ENCODE peak calls at places on chromosomes 6 and 20, in six cellular contexts. One of them, this sample, is unnamed.

GRCh38 chr6:116570856-116571682 is at the start of gene RWDD1:
- DNase-seq in A549: peak
- DNase-seq in Panc1: peak
- DNase-seq in Calu3: peak
- DNase-seq in AG09309: peak
- DNase-seq in sigmoid colon: peak
- DNase-seq in this sample: peak

GRCh38 chr20:34089655-34090324 is 22.3 kb downstream of the EIF2S2 start:
- DNase-seq in A549: no peak
- DNase-seq in Panc1: no peak
- DNase-seq in Calu3: no peak
- DNase-seq in AG09309: no peak
- DNase-seq in sigmoid colon: peak
- DNase-seq in this sample: no peak

GRCh38 chr20:8372819-8373218 is 240.8 kb downstream of the PLCB1 start:
- DNase-seq in A549: no peak
- DNase-seq in Panc1: no peak
- DNase-seq in Calu3: no peak
- DNase-seq in AG09309: no peak
- DNase-seq in sigmoid colon: no peak
- DNase-seq in this sample: no peak

GRCh38 chr20:60057866-60058807 is 99.9 kb downstream of the CDH26 start:
- DNase-seq in A549: no peak
- DNase-seq in Panc1: no peak
- DNase-seq in Calu3: no peak
- DNase-seq in AG09309: no peak
- DNase-seq in sigmoid colon: peak
- DNase-seq in this sample: no peak

GRCh38 chr6:107033136-107033535 is 5.1 kb downstream of the MTRES1 start:
- DNase-seq in A549: no peak
- DNase-seq in Panc1: no peak
- DNase-seq in Calu3: no peak
- DNase-seq in AG09309: no peak
- DNase-seq in sigmoid colon: no peak
- DNase-seq in this sample: no peak

GRCh38 chr6:119240257-119241123 is 109.1 kb downstream of the MAN1A1 start:
- DNase-seq in A549: no peak
- DNase-seq in Panc1: no peak
- DNase-seq in Calu3: no peak
- DNase-seq in AG09309: no peak
- DNase-seq in sigmoid colon: no peak
- DNase-seq in this sample: no peak

GRCh38 chr20:3686867-3687321 is 5.1 kb upstream of the ADAM33 start:
- DNase-seq in A549: no peak
- DNase-seq in Panc1: no peak
- DNase-seq in Calu3: no peak
- DNase-seq in AG09309: peak
- DNase-seq in sigmoid colon: peak
- DNase-seq in this sample: peak

GRCh38 chr6:156950084-156950483 is 172.9 kb downstream of the ARID1B start:
- DNase-seq in A549: no peak
- DNase-seq in Panc1: no peak
- DNase-seq in Calu3: no peak
- DNase-seq in AG09309: no peak
- DNase-seq in sigmoid colon: no peak
- DNase-seq in this sample: no peak

GRCh38 chr6:158356586-158357546 is 44.6 kb downstream of the TULP4 start:
- DNase-seq in A549: no peak
- DNase-seq in Panc1: no peak
- DNase-seq in Calu3: no peak
- DNase-seq in AG09309: no peak
- DNase-seq in sigmoid colon: no peak
- DNase-seq in this sample: no peak

GRCh38 chr6:96089173-96089572 is 73.4 kb downstream of the FUT9 start:
- DNase-seq in A549: peak
- DNase-seq in Panc1: peak
- DNase-seq in Calu3: peak
- DNase-seq in AG09309: no peak
- DNase-seq in sigmoid colon: no peak
- DNase-seq in this sample: no peak

GRCh38 chr6:157073596-157073995 is 249.7 kb downstream of the TMEM242 start:
- DNase-seq in A549: no peak
- DNase-seq in Panc1: no peak
- DNase-seq in Calu3: no peak
- DNase-seq in AG09309: no peak
- DNase-seq in sigmoid colon: no peak
- DNase-seq in this sample: no peak

GRCh38 chr6:36141961-36142360 is 11.6 kb downstream of the MAPK13 start:
- DNase-seq in A549: no peak
- DNase-seq in Panc1: no peak
- DNase-seq in Calu3: no peak
- DNase-seq in AG09309: no peak
- DNase-seq in sigmoid colon: no peak
- DNase-seq in this sample: no peak

GRCh38 chr6:1162367-1163275 is 149.3 kb upstream of the FOXQ1 start:
- DNase-seq in A549: no peak
- DNase-seq in Panc1: no peak
- DNase-seq in Calu3: no peak
- DNase-seq in AG09309: no peak
- DNase-seq in sigmoid colon: no peak
- DNase-seq in this sample: no peak

GRCh38 chr6:154297711-154298110 is 58.9 kb downstream of the IPCEF1 start:
- DNase-seq in A549: no peak
- DNase-seq in Panc1: no peak
- DNase-seq in Calu3: no peak
- DNase-seq in AG09309: no peak
- DNase-seq in sigmoid colon: no peak
- DNase-seq in this sample: no peak

GRCh38 chr20:50918403-50918802 is 12.8 kb downstream of the ADNP start:
- DNase-seq in A549: no peak
- DNase-seq in Panc1: no peak
- DNase-seq in Calu3: no peak
- DNase-seq in AG09309: no peak
- DNase-seq in sigmoid colon: no peak
- DNase-seq in this sample: no peak

GRCh38 chr6:168007592-168008338 is 10.3 kb downstream of the KIF25 start:
- DNase-seq in A549: peak
- DNase-seq in Panc1: peak
- DNase-seq in Calu3: peak
- DNase-seq in AG09309: peak
- DNase-seq in sigmoid colon: no peak
- DNase-seq in this sample: peak

GRCh38 chr20:19758888-19759331 is 852 bp downstream of the RIN2 start:
- DNase-seq in A549: peak
- DNase-seq in Panc1: no peak
- DNase-seq in Calu3: no peak
- DNase-seq in AG09309: no peak
- DNase-seq in sigmoid colon: peak
- DNase-seq in this sample: no peak

GRCh38 chr20:9555781-9556180 is 41.4 kb downstream of the LAMP5 start:
- DNase-seq in A549: peak
- DNase-seq in Panc1: no peak
- DNase-seq in Calu3: no peak
- DNase-seq in AG09309: no peak
- DNase-seq in sigmoid colon: no peak
- DNase-seq in this sample: no peak

GRCh38 chr20:7935027-7935551 is 5.2 kb downstream of the HAO1 start:
- DNase-seq in A549: no peak
- DNase-seq in Panc1: no peak
- DNase-seq in Calu3: no peak
- DNase-seq in AG09309: no peak
- DNase-seq in sigmoid colon: no peak
- DNase-seq in this sample: no peak

GRCh38 chr6:14664616-14665315 is 547.2 kb downstream of the CD83 start:
- DNase-seq in A549: no peak
- DNase-seq in Panc1: no peak
- DNase-seq in Calu3: no peak
- DNase-seq in AG09309: no peak
- DNase-seq in sigmoid colon: no peak
- DNase-seq in this sample: no peak

GRCh38 chr6:12769556-12770255 is 53.1 kb downstream of the PHACTR1 start:
- DNase-seq in A549: no peak
- DNase-seq in Panc1: no peak
- DNase-seq in Calu3: no peak
- DNase-seq in AG09309: no peak
- DNase-seq in sigmoid colon: no peak
- DNase-seq in this sample: no peak

GRCh38 chr20:62363920-62364851 is 2.9 kb downstream of the LAMA5 start:
- DNase-seq in A549: peak
- DNase-seq in Panc1: no peak
- DNase-seq in Calu3: peak
- DNase-seq in AG09309: no peak
- DNase-seq in sigmoid colon: peak
- DNase-seq in this sample: no peak

GRCh38 chr20:50172347-50173013 is 18.1 kb upstream of the CEBPB start:
- DNase-seq in A549: peak
- DNase-seq in Panc1: no peak
- DNase-seq in Calu3: peak
- DNase-seq in AG09309: no peak
- DNase-seq in sigmoid colon: peak
- DNase-seq in this sample: no peak

GRCh38 chr6:15754035-15754705 is 91.3 kb upstream of the DTNBP1 start:
- DNase-seq in A549: no peak
- DNase-seq in Panc1: no peak
- DNase-seq in Calu3: no peak
- DNase-seq in AG09309: no peak
- DNase-seq in sigmoid colon: no peak
- DNase-seq in this sample: no peak

GRCh38 chr6:26224940-26225847 is 138.0 kb downstream of the HFE start:
- DNase-seq in A549: no peak
- DNase-seq in Panc1: no peak
- DNase-seq in Calu3: no peak
- DNase-seq in AG09309: no peak
- DNase-seq in sigmoid colon: no peak
- DNase-seq in this sample: no peak

GRCh38 chr6:165231581-165232276 is 77.7 kb downstream of the C6orf118 start:
- DNase-seq in A549: peak
- DNase-seq in Panc1: peak
- DNase-seq in Calu3: peak
- DNase-seq in AG09309: peak
- DNase-seq in sigmoid colon: no peak
- DNase-seq in this sample: no peak
- TF ChIP-seq CTCF in A549: peak
- TF ChIP-seq CTCF in Panc1: peak
- TF ChIP-seq CTCF in Calu3: peak
- TF ChIP-seq CTCF in AG09309: peak
- TF ChIP-seq CTCF in sigmoid colon: no peak
- TF ChIP-seq CTCF in this sample: peak

GRCh38 chr6:163429858-163430448 is 15.4 kb downstream of the QKI start:
- DNase-seq in A549: no peak
- DNase-seq in Panc1: no peak
- DNase-seq in Calu3: no peak
- DNase-seq in AG09309: no peak
- DNase-seq in sigmoid colon: no peak
- DNase-seq in this sample: no peak

GRCh38 chr6:163432300-163432699 is 17.8 kb downstream of the QKI start:
- DNase-seq in A549: no peak
- DNase-seq in Panc1: no peak
- DNase-seq in Calu3: no peak
- DNase-seq in AG09309: no peak
- DNase-seq in sigmoid colon: no peak
- DNase-seq in this sample: no peak

GRCh38 chr6:163423696-163424095 is 9.2 kb downstream of the QKI start:
- DNase-seq in A549: no peak
- DNase-seq in Panc1: no peak
- DNase-seq in Calu3: no peak
- DNase-seq in AG09309: no peak
- DNase-seq in sigmoid colon: no peak
- DNase-seq in this sample: no peak

GRCh38 chr6:163428373-163428772 is 13.9 kb downstream of the QKI start:
- DNase-seq in A549: no peak
- DNase-seq in Panc1: no peak
- DNase-seq in Calu3: no peak
- DNase-seq in AG09309: no peak
- DNase-seq in sigmoid colon: no peak
- DNase-seq in this sample: no peak

GRCh38 chr6:163427498-163428254 is 13.2 kb downstream of the QKI start:
- DNase-seq in A549: peak
- DNase-seq in Panc1: no peak
- DNase-seq in Calu3: no peak
- DNase-seq in AG09309: peak
- DNase-seq in sigmoid colon: no peak
- DNase-seq in this sample: peak
- TF ChIP-seq CTCF in A549: peak
- TF ChIP-seq CTCF in Panc1: peak
- TF ChIP-seq CTCF in Calu3: no peak
- TF ChIP-seq CTCF in AG09309: peak
- TF ChIP-seq CTCF in sigmoid colon: peak
- TF ChIP-seq CTCF in this sample: peak

DNA sequence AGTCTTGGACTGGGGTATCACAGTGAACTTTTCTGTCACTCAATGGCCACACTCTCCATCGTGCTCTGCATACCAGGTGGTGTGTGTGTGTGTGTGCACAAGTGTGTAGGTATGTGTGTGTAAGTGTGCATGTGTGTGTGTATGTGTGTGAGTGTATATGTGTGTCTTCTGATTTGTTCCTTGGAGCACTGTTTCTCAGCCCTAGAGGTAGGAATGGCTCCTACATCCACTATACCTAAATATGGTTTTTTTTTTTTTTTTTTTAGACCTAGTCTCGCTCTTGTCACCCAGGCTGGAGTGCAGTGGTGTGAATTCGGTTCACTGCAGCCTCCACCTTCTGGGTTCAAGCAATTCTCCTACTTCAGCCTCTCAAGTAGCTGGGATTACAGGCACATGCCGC is 236.6 kb downstream of the PHF3 start:
- DNase-seq in A549: peak
- DNase-seq in Panc1: no peak
- DNase-seq in Calu3: no peak
- DNase-seq in AG09309: no peak
- DNase-seq in sigmoid colon: no peak
- DNase-seq in this sample: no peak
- TF ChIP-seq CTCF in A549: no peak
- TF ChIP-seq CTCF in Panc1: no peak
- TF ChIP-seq CTCF in Calu3: no peak
- TF ChIP-seq CTCF in AG09309: no peak
- TF ChIP-seq CTCF in sigmoid colon: no peak
- TF ChIP-seq CTCF in this sample: no peak

GRCh38 chr6:135921176-135921575 is 69.7 kb downstream of the PDE7B start:
- DNase-seq in A549: no peak
- DNase-seq in Panc1: no peak
- DNase-seq in Calu3: no peak
- DNase-seq in AG09309: no peak
- DNase-seq in sigmoid colon: no peak
- DNase-seq in this sample: no peak

GRCh38 chr6:135920689-135921088 is 69.2 kb downstream of the PDE7B start:
- DNase-seq in A549: no peak
- DNase-seq in Panc1: no peak
- DNase-seq in Calu3: no peak
- DNase-seq in AG09309: no peak
- DNase-seq in sigmoid colon: no peak
- DNase-seq in this sample: no peak

GRCh38 chr6:135922746-135923145 is 71.2 kb downstream of the PDE7B start:
- DNase-seq in A549: no peak
- DNase-seq in Panc1: no peak
- DNase-seq in Calu3: no peak
- DNase-seq in AG09309: peak
- DNase-seq in sigmoid colon: peak
- DNase-seq in this sample: peak

GRCh38 chr6:135922170-135922569 is 70.7 kb downstream of the PDE7B start:
- DNase-seq in A549: peak
- DNase-seq in Panc1: peak
- DNase-seq in Calu3: peak
- DNase-seq in AG09309: peak
- DNase-seq in sigmoid colon: peak
- DNase-seq in this sample: peak

GRCh38 chr6:135919026-135919425 is 67.5 kb downstream of the PDE7B start:
- DNase-seq in A549: no peak
- DNase-seq in Panc1: no peak
- DNase-seq in Calu3: no peak
- DNase-seq in AG09309: no peak
- DNase-seq in sigmoid colon: no peak
- DNase-seq in this sample: no peak
- TF ChIP-seq CTCF in A549: no peak
- TF ChIP-seq CTCF in Panc1: no peak
- TF ChIP-seq CTCF in Calu3: no peak
- TF ChIP-seq CTCF in AG09309: no peak
- TF ChIP-seq CTCF in sigmoid colon: no peak
- TF ChIP-seq CTCF in this sample: no peak